ENCODE peak calls at places on chromosomes 7 and 10, in four cellular contexts. T is sigmoid colon, J is ovary, A is tibial nerve. R is an unnamed sample.

GRCh38 chr10:116186273-116186672 is 86.7 kb downstream of the GFRA1 start:
- DNase-seq in T (no peak), J (no peak), A (no peak), R (no peak)

GRCh38 chr10:69647101-69647500 is 17.1 kb downstream of the FAM241B start:
- DNase-seq in T (peak; percentile 30), J (no peak), A (no peak), R (no peak)

GRCh38 chr10:130215076-130215917 is 79.1 kb downstream of the GLRX3 start:
- DNase-seq in T (peak; percentile 48), J (no peak), A (no peak), R (no peak)

GRCh38 chr10:89389254-89389653 is 3.2 kb upstream of the IFIT1 start:
- DNase-seq in T (no peak), J (no peak), A (no peak), R (no peak)

GRCh38 chr7:3673524-3673923 is 372.5 kb downstream of the SDK1 start:
- DNase-seq in T (no peak), J (no peak), A (no peak), R (peak; percentile 38)

GRCh38 chr10:75936841-75937240 is 505.4 kb downstream of the LRMDA start:
- DNase-seq in T (no peak), J (no peak), A (no peak), R (no peak)

GRCh38 chr10:132189016-132189415 is 2.3 kb downstream of the DPYSL4 start:
- DNase-seq in T (no peak), J (no peak), A (no peak), R (no peak)

GRCh38 chr10:131703527-131703926 is 197.3 kb upstream of the PPP2R2D start:
- DNase-seq in T (no peak), J (no peak), A (no peak), R (no peak)

GRCh38 chr7:69211739-69212138 is 386.5 kb upstream of the AUTS2 start:
- DNase-seq in T (no peak), J (no peak), A (no peak), R (no peak)

GRCh38 chr7:138064856-138065357 is 11.4 kb upstream of the AKR1D1 start:
- DNase-seq in T (no peak), J (no peak), A (no peak), R (no peak)

GRCh38 chr10:63352976-63353375 is 112.8 kb downstream of the JMJD1C start:
- DNase-seq in T (no peak), J (no peak), A (no peak), R (no peak)

GRCh38 chr10:23512355-23513058 is 73.6 kb downstream of the OTUD1 start:
- DNase-seq in T (no peak), J (no peak), A (no peak), R (peak; percentile 36)

GRCh38 chr10:60417024-60417423 is 27.3 kb upstream of the ANK3 start:
- DNase-seq in T (no peak), J (no peak), A (no peak), R (no peak)

GRCh38 chr7:137717811-137718271 is 128.9 kb downstream of the DGKI start:
- DNase-seq in T (no peak), J (no peak), A (no peak), R (no peak)

GRCh38 chr7:23473848-23474097 is 3.5 kb upstream of the IGF2BP3 start:
- DNase-seq in T (no peak), J (no peak), A (no peak), R (no peak)

GRCh38 chr7:69889338-69890080 is 291.2 kb downstream of the AUTS2 start:
- DNase-seq in T (no peak), J (no peak), A (no peak), R (no peak)

GRCh38 chr7:7136423-7136822 is 45.9 kb upstream of the C1GALT1 start:
- DNase-seq in T (no peak), J (no peak), A (no peak), R (no peak)

GRCh38 chr7:80916770-80917681 is 1.8 kb downstream of the SEMA3C start:
- DNase-seq in T (no peak), J (no peak), A (no peak), R (no peak)

GRCh38 chr7:157138424-157139141 is at the start of gene UBE3C:
- DNase-seq in T (peak; percentile 93), J (peak; percentile 95), A (peak; percentile 69), R (peak; percentile 91)

GRCh38 chr10:14971867-14972448 is 12.8 kb downstream of the MEIG1 start:
- DNase-seq in T (no peak), J (no peak), A (no peak), R (peak; percentile 35)

GRCh38 chr10:93859049-93859655 is 34.6 kb upstream of the SLC35G1 start:
- DNase-seq in T (no peak), J (no peak), A (no peak), R (no peak)
- TF ChIP-seq EP300 in T (no peak), J (no peak), A (no peak), R (no peak)

DNA sequence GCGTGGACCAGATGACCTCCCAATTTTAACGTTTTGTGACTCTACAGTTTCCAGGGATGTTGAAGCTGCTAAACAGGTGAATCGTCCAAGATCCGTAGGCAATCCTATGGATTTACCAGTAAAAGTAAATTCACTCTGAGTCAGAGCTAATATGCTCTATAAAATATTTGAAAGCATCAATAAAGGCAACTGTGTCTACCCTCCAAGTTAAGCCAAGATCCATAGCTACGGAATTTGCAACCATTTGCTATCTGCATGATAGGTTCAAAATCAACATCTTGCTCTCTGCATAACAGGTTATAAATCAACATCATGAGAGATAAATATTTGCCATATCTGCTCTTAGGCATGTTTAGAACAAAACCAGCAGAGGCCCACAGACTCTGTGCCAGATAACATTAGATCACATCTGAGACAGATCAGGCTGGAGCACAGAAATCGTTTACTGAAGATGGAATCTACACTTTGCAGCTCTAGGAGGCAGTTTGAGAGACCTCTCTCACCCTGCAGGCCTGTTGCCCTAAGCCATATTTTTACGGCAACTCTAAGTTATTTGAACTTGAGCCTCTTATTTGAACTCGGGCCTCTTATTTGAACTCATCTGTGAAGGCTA is 80.7 kb upstream of the PDCD4 start:
- DNase-seq in T (no peak), J (no peak), A (no peak), R (no peak)
- H3K36me3 ChIP-seq in T (no peaks in the 10 kb centered on the region), J (no peaks in the 10 kb centered on the region), A (no peaks in the 10 kb centered on the region), R (no peaks in the 10 kb centered on the region)

GRCh38 chr7:100081535-100082102 is at the start of gene ZNF3:
- DNase-seq in T (peak; percentile 99), J (peak; percentile 98), A (peak; percentile 96), R (peak; percentile 99)
- TF ChIP-seq EP300 in T (peak; percentile 46), J (no peak), A (peak; percentile 95), R (peak; percentile 76)

GRCh38 chr7:158676171-158676840 is 28.3 kb downstream of the NCAPG2 start:
- DNase-seq in T (no peak), J (no peak), A (no peak), R (no peak)

GRCh38 chr7:158676898-158677297 is 27.7 kb downstream of the NCAPG2 start:
- DNase-seq in T (no peak), J (no peak), A (no peak), R (no peak)

DNA sequence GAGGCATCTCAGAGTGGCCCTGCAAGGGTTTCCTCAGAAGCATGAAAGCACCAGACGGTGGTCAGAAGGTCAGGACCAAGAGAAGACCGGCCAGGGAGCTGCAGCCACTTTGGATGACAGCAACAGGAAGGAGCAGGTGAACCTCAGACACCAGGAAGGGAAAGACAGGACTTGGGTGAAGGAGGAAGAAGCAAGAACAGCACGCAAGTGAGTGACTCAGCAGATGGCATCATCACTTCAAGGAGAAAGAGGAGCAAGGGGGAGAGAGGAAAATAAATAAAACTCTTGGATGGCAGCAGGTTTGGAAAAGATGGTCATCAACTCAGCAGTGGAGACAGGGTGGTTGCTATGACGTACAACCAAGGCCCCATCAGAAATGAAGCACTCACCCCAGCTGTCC is 31.6 kb downstream of the NCAPG2 start:
- DNase-seq in T (no peak), J (no peak), A (no peak), R (no peak)
- H3K36me3 ChIP-seq in T (no peaks in the 10 kb centered on the region), J (no peaks in the 10 kb centered on the region), A (peaks cover 51% of the 10 kb centered on the region), R (peaks cover 4% of the 10 kb centered on the region)

R was measured in upper lobe of left lung.